ENCODE peak calls at places on chromosomes 16 and 17, in nine cellular contexts. One of them, this sample, is unnamed.

GRCh38 chr16:46915483-46916025 is 31.4 kb downstream of the GPT2 start:
- DNase-seq in mucosa of gallbladder: no peak
- DNase-seq in SHP77 treated with DMSO at 0.1 percent for 48 hours: no peak
- DNase-seq in coronary artery: no peak
- DNase-seq in A549: no peak
- DNase-seq in uterus: no peak
- DNase-seq in fibroblast of lung: no peak
- DNase-seq in sigmoid colon: no peak
- DNase-seq in substantia nigra: no peak
- DNase-seq in this sample: no peak

GRCh38 chr17:3594056-3594810 is 15.0 kb downstream of the TRPV1 start:
- DNase-seq in mucosa of gallbladder: no peak
- DNase-seq in SHP77 treated with DMSO at 0.1 percent for 48 hours: no peak
- DNase-seq in coronary artery: no peak
- DNase-seq in A549: no peak
- DNase-seq in uterus: no peak
- DNase-seq in fibroblast of lung: peak
- DNase-seq in sigmoid colon: no peak
- DNase-seq in substantia nigra: peak
- DNase-seq in this sample: no peak

GRCh38 chr17:42067371-42068180 is 17.2 kb upstream of the C17orf113 start:
- DNase-seq in mucosa of gallbladder: peak
- DNase-seq in SHP77 treated with DMSO at 0.1 percent for 48 hours: peak
- DNase-seq in coronary artery: no peak
- DNase-seq in A549: peak
- DNase-seq in uterus: peak
- DNase-seq in fibroblast of lung: peak
- DNase-seq in sigmoid colon: peak
- DNase-seq in substantia nigra: peak
- DNase-seq in this sample: peak

GRCh38 chr17:41413353-41413752 is 11.0 kb downstream of the KRT37 start:
- DNase-seq in mucosa of gallbladder: no peak
- DNase-seq in SHP77 treated with DMSO at 0.1 percent for 48 hours: no peak
- DNase-seq in coronary artery: no peak
- DNase-seq in A549: no peak
- DNase-seq in uterus: no peak
- DNase-seq in fibroblast of lung: no peak
- DNase-seq in sigmoid colon: no peak
- DNase-seq in substantia nigra: no peak
- DNase-seq in this sample: no peak

GRCh38 chr17:2090804-2091534 is 36.1 kb downstream of the HIC1 start:
- DNase-seq in mucosa of gallbladder: peak
- DNase-seq in SHP77 treated with DMSO at 0.1 percent for 48 hours: no peak
- DNase-seq in coronary artery: no peak
- DNase-seq in A549: peak
- DNase-seq in uterus: peak
- DNase-seq in fibroblast of lung: peak
- DNase-seq in sigmoid colon: peak
- DNase-seq in substantia nigra: no peak
- DNase-seq in this sample: no peak

GRCh38 chr17:80833952-80834895 is 157.4 kb upstream of the CHMP6 start:
- DNase-seq in mucosa of gallbladder: peak
- DNase-seq in SHP77 treated with DMSO at 0.1 percent for 48 hours: no peak
- DNase-seq in coronary artery: no peak
- DNase-seq in A549: no peak
- DNase-seq in uterus: peak
- DNase-seq in fibroblast of lung: peak
- DNase-seq in sigmoid colon: peak
- DNase-seq in substantia nigra: peak
- DNase-seq in this sample: peak

GRCh38 chr16:85556456-85557082 is 56.6 kb upstream of the GSE1 start:
- DNase-seq in mucosa of gallbladder: no peak
- DNase-seq in SHP77 treated with DMSO at 0.1 percent for 48 hours: no peak
- DNase-seq in coronary artery: no peak
- DNase-seq in A549: peak
- DNase-seq in uterus: peak
- DNase-seq in fibroblast of lung: no peak
- DNase-seq in sigmoid colon: no peak
- DNase-seq in substantia nigra: peak
- DNase-seq in this sample: no peak

GRCh38 chr17:4956493-4957061 is 5.7 kb downstream of the ENO3 start:
- DNase-seq in mucosa of gallbladder: no peak
- DNase-seq in SHP77 treated with DMSO at 0.1 percent for 48 hours: no peak
- DNase-seq in coronary artery: no peak
- DNase-seq in A549: no peak
- DNase-seq in uterus: no peak
- DNase-seq in fibroblast of lung: no peak
- DNase-seq in sigmoid colon: no peak
- DNase-seq in substantia nigra: no peak
- DNase-seq in this sample: no peak

GRCh38 chr16:85978291-85978775 is 79.4 kb downstream of the IRF8 start:
- DNase-seq in mucosa of gallbladder: no peak
- DNase-seq in SHP77 treated with DMSO at 0.1 percent for 48 hours: no peak
- DNase-seq in coronary artery: no peak
- DNase-seq in A549: no peak
- DNase-seq in uterus: no peak
- DNase-seq in fibroblast of lung: no peak
- DNase-seq in sigmoid colon: no peak
- DNase-seq in substantia nigra: no peak
- DNase-seq in this sample: no peak

GRCh38 chr16:69754143-69754468 is 620 bp downstream of the NOB1 start:
- DNase-seq in mucosa of gallbladder: no peak
- DNase-seq in SHP77 treated with DMSO at 0.1 percent for 48 hours: no peak
- DNase-seq in coronary artery: no peak
- DNase-seq in A549: no peak
- DNase-seq in uterus: no peak
- DNase-seq in fibroblast of lung: no peak
- DNase-seq in sigmoid colon: no peak
- DNase-seq in substantia nigra: no peak
- DNase-seq in this sample: no peak

GRCh38 chr17:40509626-40510327 is 8.4 kb upstream of the TNS4 start:
- DNase-seq in mucosa of gallbladder: no peak
- DNase-seq in SHP77 treated with DMSO at 0.1 percent for 48 hours: no peak
- DNase-seq in coronary artery: no peak
- DNase-seq in A549: no peak
- DNase-seq in uterus: no peak
- DNase-seq in fibroblast of lung: no peak
- DNase-seq in sigmoid colon: peak
- DNase-seq in substantia nigra: no peak
- DNase-seq in this sample: peak

GRCh38 chr17:55720917-55721836 is 1.5 kb downstream of the TMEM100 start:
- DNase-seq in mucosa of gallbladder: peak
- DNase-seq in SHP77 treated with DMSO at 0.1 percent for 48 hours: no peak
- DNase-seq in coronary artery: no peak
- DNase-seq in A549: no peak
- DNase-seq in uterus: no peak
- DNase-seq in fibroblast of lung: no peak
- DNase-seq in sigmoid colon: no peak
- DNase-seq in substantia nigra: no peak
- DNase-seq in this sample: no peak

GRCh38 chr16:3444032-3444388 is 530 bp downstream of the NAA60 start:
- DNase-seq in mucosa of gallbladder: no peak
- DNase-seq in SHP77 treated with DMSO at 0.1 percent for 48 hours: no peak
- DNase-seq in coronary artery: no peak
- DNase-seq in A549: peak
- DNase-seq in uterus: no peak
- DNase-seq in fibroblast of lung: peak
- DNase-seq in sigmoid colon: no peak
- DNase-seq in substantia nigra: no peak
- DNase-seq in this sample: no peak

GRCh38 chr17:57937492-57937891 is 17.7 kb downstream of the CUEDC1 start:
- DNase-seq in mucosa of gallbladder: no peak
- DNase-seq in SHP77 treated with DMSO at 0.1 percent for 48 hours: no peak
- DNase-seq in coronary artery: no peak
- DNase-seq in A549: no peak
- DNase-seq in uterus: no peak
- DNase-seq in fibroblast of lung: no peak
- DNase-seq in sigmoid colon: no peak
- DNase-seq in substantia nigra: no peak
- DNase-seq in this sample: no peak

GRCh38 chr16:86073763-86074493 is 175.0 kb downstream of the IRF8 start:
- DNase-seq in mucosa of gallbladder: no peak
- DNase-seq in SHP77 treated with DMSO at 0.1 percent for 48 hours: no peak
- DNase-seq in coronary artery: no peak
- DNase-seq in A549: no peak
- DNase-seq in uterus: no peak
- DNase-seq in fibroblast of lung: no peak
- DNase-seq in sigmoid colon: peak
- DNase-seq in substantia nigra: no peak
- DNase-seq in this sample: peak

GRCh38 chr17:64081802-64082799 is 47.8 kb downstream of the ERN1 start:
- DNase-seq in mucosa of gallbladder: no peak
- DNase-seq in SHP77 treated with DMSO at 0.1 percent for 48 hours: peak
- DNase-seq in coronary artery: no peak
- DNase-seq in A549: peak
- DNase-seq in uterus: no peak
- DNase-seq in fibroblast of lung: peak
- DNase-seq in sigmoid colon: no peak
- DNase-seq in substantia nigra: no peak
- DNase-seq in this sample: no peak

GRCh38 chr16:49921791-49922456 is 66.0 kb upstream of the ZNF423 start:
- DNase-seq in mucosa of gallbladder: peak
- DNase-seq in SHP77 treated with DMSO at 0.1 percent for 48 hours: peak
- DNase-seq in coronary artery: peak
- DNase-seq in A549: peak
- DNase-seq in uterus: peak
- DNase-seq in fibroblast of lung: peak
- DNase-seq in sigmoid colon: peak
- DNase-seq in substantia nigra: peak
- DNase-seq in this sample: peak

GRCh38 chr16:27449434-27450188 is 47.6 kb downstream of the IL21R start:
- DNase-seq in mucosa of gallbladder: peak
- DNase-seq in SHP77 treated with DMSO at 0.1 percent for 48 hours: no peak
- DNase-seq in coronary artery: no peak
- DNase-seq in A549: no peak
- DNase-seq in uterus: no peak
- DNase-seq in fibroblast of lung: no peak
- DNase-seq in sigmoid colon: no peak
- DNase-seq in substantia nigra: no peak
- DNase-seq in this sample: no peak

GRCh38 chr17:64262422-64263260 is at the start of gene TEX2:
- DNase-seq in mucosa of gallbladder: peak
- DNase-seq in SHP77 treated with DMSO at 0.1 percent for 48 hours: no peak
- DNase-seq in coronary artery: no peak
- DNase-seq in A549: no peak
- DNase-seq in uterus: peak
- DNase-seq in fibroblast of lung: peak
- DNase-seq in sigmoid colon: peak
- DNase-seq in substantia nigra: peak
- DNase-seq in this sample: peak

GRCh38 chr17:44278006-44278405 is 10.1 kb upstream of the SLC4A1 start:
- DNase-seq in mucosa of gallbladder: no peak
- DNase-seq in SHP77 treated with DMSO at 0.1 percent for 48 hours: no peak
- DNase-seq in coronary artery: no peak
- DNase-seq in A549: no peak
- DNase-seq in uterus: no peak
- DNase-seq in fibroblast of lung: no peak
- DNase-seq in sigmoid colon: no peak
- DNase-seq in substantia nigra: no peak
- DNase-seq in this sample: no peak

GRCh38 chr17:29179232-29180036 is 764 bp downstream of the MYO18A start:
- DNase-seq in mucosa of gallbladder: no peak
- DNase-seq in SHP77 treated with DMSO at 0.1 percent for 48 hours: peak
- DNase-seq in coronary artery: peak
- DNase-seq in A549: peak
- DNase-seq in uterus: peak
- DNase-seq in fibroblast of lung: no peak
- DNase-seq in sigmoid colon: no peak
- DNase-seq in substantia nigra: peak
- DNase-seq in this sample: peak

GRCh38 chr16:19929062-19929511 is 44.4 kb upstream of the GPRC5B start:
- DNase-seq in mucosa of gallbladder: no peak
- DNase-seq in SHP77 treated with DMSO at 0.1 percent for 48 hours: no peak
- DNase-seq in coronary artery: no peak
- DNase-seq in A549: no peak
- DNase-seq in uterus: no peak
- DNase-seq in fibroblast of lung: no peak
- DNase-seq in sigmoid colon: no peak
- DNase-seq in substantia nigra: no peak
- DNase-seq in this sample: no peak

GRCh38 chr17:45869676-45870341 is 24.5 kb upstream of the MAPT start:
- DNase-seq in mucosa of gallbladder: no peak
- DNase-seq in SHP77 treated with DMSO at 0.1 percent for 48 hours: no peak
- DNase-seq in coronary artery: no peak
- DNase-seq in A549: no peak
- DNase-seq in uterus: no peak
- DNase-seq in fibroblast of lung: no peak
- DNase-seq in sigmoid colon: no peak
- DNase-seq in substantia nigra: no peak
- DNase-seq in this sample: no peak

GRCh38 chr16:46627746-46628145 is 6.6 kb upstream of the SHCBP1 start:
- DNase-seq in mucosa of gallbladder: no peak
- DNase-seq in SHP77 treated with DMSO at 0.1 percent for 48 hours: no peak
- DNase-seq in coronary artery: no peak
- DNase-seq in A549: no peak
- DNase-seq in uterus: no peak
- DNase-seq in fibroblast of lung: no peak
- DNase-seq in sigmoid colon: no peak
- DNase-seq in substantia nigra: no peak
- DNase-seq in this sample: no peak

GRCh38 chr17:16925461-16926060 is 46.4 kb downstream of the TNFRSF13B start:
- DNase-seq in mucosa of gallbladder: no peak
- DNase-seq in SHP77 treated with DMSO at 0.1 percent for 48 hours: no peak
- DNase-seq in coronary artery: peak
- DNase-seq in A549: no peak
- DNase-seq in uterus: no peak
- DNase-seq in fibroblast of lung: no peak
- DNase-seq in sigmoid colon: no peak
- DNase-seq in substantia nigra: no peak
- DNase-seq in this sample: peak

GRCh38 chr17:79732246-79732645 is 1.5 kb downstream of the ENPP7 start:
- DNase-seq in mucosa of gallbladder: no peak
- DNase-seq in SHP77 treated with DMSO at 0.1 percent for 48 hours: no peak
- DNase-seq in coronary artery: no peak
- DNase-seq in A549: no peak
- DNase-seq in uterus: no peak
- DNase-seq in fibroblast of lung: no peak
- DNase-seq in sigmoid colon: no peak
- DNase-seq in substantia nigra: no peak
- DNase-seq in this sample: no peak